ENCODE peak calls at places on chromosomes 13 and 19, in eight cellular contexts. One of them, this sample, is unnamed.
A peak's percentile ranks its signal among the peaks of the same experiment; 100 is the strongest.

GRCh38 chr13:98297043-98297442 is 120.0 kb upstream of the RNF113B start:
- DNase-seq in thoracic aorta: no peak
- DNase-seq in activated CD8-positive, alpha-beta T cell treated with anti-CD3 and anti-CD28 coated beads for 36 hours: no peak
- DNase-seq in stromal cell of bone marrow: no peak
- DNase-seq in NCI-H1105: peak; percentile 14
- DNase-seq in amygdala: no peak
- DNase-seq in activated T-cell treated with anti-CD3 and anti-CD28 coated beads, Interleukin-2, amount 50 U/mL, for 4 hours: no peak
- DNase-seq in astrocyte of the cerebellum: no peak
- DNase-seq in this sample: no peak

GRCh38 chr13:46124531-46124966 is 19.7 kb upstream of the CPB2 start:
- DNase-seq in NCI-H1105: no peak
- DNase-seq in astrocyte of the cerebellum: no peak
- DNase-seq in amygdala: no peak
- DNase-seq in activated CD8-positive, alpha-beta T cell treated with anti-CD3 and anti-CD28 coated beads for 36 hours: peak; percentile 41
- DNase-seq in stromal cell of bone marrow: no peak
- DNase-seq in thoracic aorta: no peak
- DNase-seq in activated T-cell treated with anti-CD3 and anti-CD28 coated beads, Interleukin-2, amount 50 U/mL, for 4 hours: no peak
- DNase-seq in this sample: no peak

GRCh38 chr13:110390572-110390971 is 83.5 kb downstream of the COL4A2 start:
- DNase-seq in NCI-H1105: no peak
- DNase-seq in amygdala: no peak
- DNase-seq in stromal cell of bone marrow: peak; percentile 57
- DNase-seq in thoracic aorta: no peak
- DNase-seq in activated T-cell treated with anti-CD3 and anti-CD28 coated beads, Interleukin-2, amount 50 U/mL, for 4 hours: no peak
- DNase-seq in activated CD8-positive, alpha-beta T cell treated with anti-CD3 and anti-CD28 coated beads for 36 hours: no peak
- DNase-seq in astrocyte of the cerebellum: no peak
- DNase-seq in this sample: no peak

GRCh38 chr13:110156186-110157065 is 150.5 kb downstream of the COL4A1 start:
- DNase-seq in activated CD8-positive, alpha-beta T cell treated with anti-CD3 and anti-CD28 coated beads for 36 hours: no peak
- DNase-seq in stromal cell of bone marrow: no peak
- DNase-seq in thoracic aorta: no peak
- DNase-seq in amygdala: no peak
- DNase-seq in activated T-cell treated with anti-CD3 and anti-CD28 coated beads, Interleukin-2, amount 50 U/mL, for 4 hours: no peak
- DNase-seq in astrocyte of the cerebellum: no peak
- DNase-seq in NCI-H1105: no peak
- DNase-seq in this sample: no peak

GRCh38 chr13:112668924-112669323 is 20.9 kb upstream of the ATP11A start:
- DNase-seq in astrocyte of the cerebellum: no peak
- DNase-seq in thoracic aorta: no peak
- DNase-seq in activated T-cell treated with anti-CD3 and anti-CD28 coated beads, Interleukin-2, amount 50 U/mL, for 4 hours: no peak
- DNase-seq in activated CD8-positive, alpha-beta T cell treated with anti-CD3 and anti-CD28 coated beads for 36 hours: no peak
- DNase-seq in amygdala: no peak
- DNase-seq in stromal cell of bone marrow: no peak
- DNase-seq in NCI-H1105: no peak
- DNase-seq in this sample: no peak

GRCh38 chr13:32048816-32049215 is 17.2 kb downstream of the FRY start:
- DNase-seq in astrocyte of the cerebellum: no peak
- DNase-seq in amygdala: no peak
- DNase-seq in stromal cell of bone marrow: no peak
- DNase-seq in NCI-H1105: no peak
- DNase-seq in activated T-cell treated with anti-CD3 and anti-CD28 coated beads, Interleukin-2, amount 50 U/mL, for 4 hours: no peak
- DNase-seq in thoracic aorta: no peak
- DNase-seq in activated CD8-positive, alpha-beta T cell treated with anti-CD3 and anti-CD28 coated beads for 36 hours: no peak
- DNase-seq in this sample: no peak

GRCh38 chr13:44927953-44928352 is 61.3 kb downstream of the NUFIP1 start:
- DNase-seq in astrocyte of the cerebellum: no peak
- DNase-seq in activated T-cell treated with anti-CD3 and anti-CD28 coated beads, Interleukin-2, amount 50 U/mL, for 4 hours: no peak
- DNase-seq in stromal cell of bone marrow: no peak
- DNase-seq in activated CD8-positive, alpha-beta T cell treated with anti-CD3 and anti-CD28 coated beads for 36 hours: no peak
- DNase-seq in amygdala: no peak
- DNase-seq in thoracic aorta: no peak
- DNase-seq in NCI-H1105: no peak
- DNase-seq in this sample: no peak

GRCh38 chr13:63843766-63844699 is 2428.4 kb upstream of the PCDH20 start:
- DNase-seq in activated T-cell treated with anti-CD3 and anti-CD28 coated beads, Interleukin-2, amount 50 U/mL, for 4 hours: no peak
- DNase-seq in amygdala: no peak
- DNase-seq in astrocyte of the cerebellum: no peak
- DNase-seq in activated CD8-positive, alpha-beta T cell treated with anti-CD3 and anti-CD28 coated beads for 36 hours: no peak
- DNase-seq in NCI-H1105: no peak
- DNase-seq in thoracic aorta: no peak
- DNase-seq in stromal cell of bone marrow: no peak
- DNase-seq in this sample: no peak

GRCh38 chr19:53576941-53577653 is 39.2 kb downstream of the ZNF331 start:
- DNase-seq in activated T-cell treated with anti-CD3 and anti-CD28 coated beads, Interleukin-2, amount 50 U/mL, for 4 hours: no peak
- DNase-seq in astrocyte of the cerebellum: no peak
- DNase-seq in activated CD8-positive, alpha-beta T cell treated with anti-CD3 and anti-CD28 coated beads for 36 hours: no peak
- DNase-seq in thoracic aorta: no peak
- DNase-seq in stromal cell of bone marrow: no peak
- DNase-seq in amygdala: no peak
- DNase-seq in NCI-H1105: no peak
- DNase-seq in this sample: no peak

GRCh38 chr19:27745978-27746542 is 1466.9 kb downstream of the UQCRFS1 start:
- DNase-seq in astrocyte of the cerebellum: no peak
- DNase-seq in amygdala: no peak
- DNase-seq in activated T-cell treated with anti-CD3 and anti-CD28 coated beads, Interleukin-2, amount 50 U/mL, for 4 hours: no peak
- DNase-seq in thoracic aorta: no peak
- DNase-seq in activated CD8-positive, alpha-beta T cell treated with anti-CD3 and anti-CD28 coated beads for 36 hours: no peak
- DNase-seq in stromal cell of bone marrow: no peak
- DNase-seq in NCI-H1105: no peak
- DNase-seq in this sample: no peak

GRCh38 chr19:43555185-43555770 is 20.0 kb downstream of the XRCC1 start:
- DNase-seq in NCI-H1105: peak; percentile 42
- DNase-seq in astrocyte of the cerebellum: peak; percentile 63
- DNase-seq in thoracic aorta: no peak
- DNase-seq in stromal cell of bone marrow: peak; percentile 50
- DNase-seq in activated CD8-positive, alpha-beta T cell treated with anti-CD3 and anti-CD28 coated beads for 36 hours: peak; percentile 91
- DNase-seq in amygdala: peak; percentile 70
- DNase-seq in activated T-cell treated with anti-CD3 and anti-CD28 coated beads, Interleukin-2, amount 50 U/mL, for 4 hours: peak; percentile 81
- DNase-seq in this sample: no peak

GRCh38 chr19:35921012-35921411 is 12.9 kb upstream of the TYROBP start:
- DNase-seq in activated CD8-positive, alpha-beta T cell treated with anti-CD3 and anti-CD28 coated beads for 36 hours: no peak
- DNase-seq in stromal cell of bone marrow: no peak
- DNase-seq in activated T-cell treated with anti-CD3 and anti-CD28 coated beads, Interleukin-2, amount 50 U/mL, for 4 hours: no peak
- DNase-seq in thoracic aorta: no peak
- DNase-seq in amygdala: no peak
- DNase-seq in NCI-H1105: no peak
- DNase-seq in astrocyte of the cerebellum: no peak
- DNase-seq in this sample: no peak

GRCh38 chr13:97978661-97979450 is 25.4 kb downstream of the IPO5 start:
- DNase-seq in NCI-H1105: no peak
- DNase-seq in activated T-cell treated with anti-CD3 and anti-CD28 coated beads, Interleukin-2, amount 50 U/mL, for 4 hours: no peak
- DNase-seq in thoracic aorta: no peak
- DNase-seq in amygdala: no peak
- DNase-seq in stromal cell of bone marrow: no peak
- DNase-seq in activated CD8-positive, alpha-beta T cell treated with anti-CD3 and anti-CD28 coated beads for 36 hours: no peak
- DNase-seq in astrocyte of the cerebellum: peak; percentile 36
- DNase-seq in this sample: no peak

GRCh38 chr19:29858000-29858596 is 46.3 kb downstream of the CCNE1 start:
- DNase-seq in activated T-cell treated with anti-CD3 and anti-CD28 coated beads, Interleukin-2, amount 50 U/mL, for 4 hours: peak; percentile 24
- DNase-seq in amygdala: no peak
- DNase-seq in NCI-H1105: peak; percentile 48
- DNase-seq in activated CD8-positive, alpha-beta T cell treated with anti-CD3 and anti-CD28 coated beads for 36 hours: peak; percentile 55
- DNase-seq in thoracic aorta: no peak
- DNase-seq in astrocyte of the cerebellum: no peak
- DNase-seq in stromal cell of bone marrow: no peak
- DNase-seq in this sample: no peak

GRCh38 chr13:36673838-36674326 is at the start of gene SERTM1:
- DNase-seq in stromal cell of bone marrow: no peak
- DNase-seq in activated T-cell treated with anti-CD3 and anti-CD28 coated beads, Interleukin-2, amount 50 U/mL, for 4 hours: no peak
- DNase-seq in thoracic aorta: no peak
- DNase-seq in activated CD8-positive, alpha-beta T cell treated with anti-CD3 and anti-CD28 coated beads for 36 hours: no peak
- DNase-seq in astrocyte of the cerebellum: no peak
- DNase-seq in NCI-H1105: peak; percentile 17
- DNase-seq in amygdala: peak; percentile 27
- DNase-seq in this sample: no peak

GRCh38 chr13:66567899-66568612 is 662.1 kb downstream of the PCDH9 start:
- DNase-seq in thoracic aorta: no peak
- DNase-seq in NCI-H1105: no peak
- DNase-seq in amygdala: no peak
- DNase-seq in astrocyte of the cerebellum: no peak
- DNase-seq in activated T-cell treated with anti-CD3 and anti-CD28 coated beads, Interleukin-2, amount 50 U/mL, for 4 hours: no peak
- DNase-seq in activated CD8-positive, alpha-beta T cell treated with anti-CD3 and anti-CD28 coated beads for 36 hours: no peak
- DNase-seq in stromal cell of bone marrow: no peak
- DNase-seq in this sample: no peak

GRCh38 chr19:37691881-37692504 is 27.6 kb downstream of the ZNF607 start:
- DNase-seq in amygdala: peak; percentile 88
- DNase-seq in thoracic aorta: peak; percentile 60
- DNase-seq in astrocyte of the cerebellum: peak; percentile 51
- DNase-seq in activated CD8-positive, alpha-beta T cell treated with anti-CD3 and anti-CD28 coated beads for 36 hours: peak; percentile 90
- DNase-seq in activated T-cell treated with anti-CD3 and anti-CD28 coated beads, Interleukin-2, amount 50 U/mL, for 4 hours: peak; percentile 75
- DNase-seq in NCI-H1105: no peak
- DNase-seq in stromal cell of bone marrow: peak; percentile 77
- DNase-seq in this sample: no peak

GRCh38 chr19:54952591-54953344 is 5.4 kb upstream of the NLRP7 start:
- DNase-seq in astrocyte of the cerebellum: peak; percentile 22
- DNase-seq in NCI-H1105: no peak
- DNase-seq in thoracic aorta: no peak
- DNase-seq in activated CD8-positive, alpha-beta T cell treated with anti-CD3 and anti-CD28 coated beads for 36 hours: no peak
- DNase-seq in stromal cell of bone marrow: peak; percentile 37
- DNase-seq in activated T-cell treated with anti-CD3 and anti-CD28 coated beads, Interleukin-2, amount 50 U/mL, for 4 hours: no peak
- DNase-seq in amygdala: peak; percentile 30
- DNase-seq in this sample: no peak

GRCh38 chr13:40665754-40666057 is 735 bp downstream of the FOXO1 start:
- DNase-seq in activated T-cell treated with anti-CD3 and anti-CD28 coated beads, Interleukin-2, amount 50 U/mL, for 4 hours: peak; percentile 44
- DNase-seq in NCI-H1105: peak; percentile 29
- DNase-seq in activated CD8-positive, alpha-beta T cell treated with anti-CD3 and anti-CD28 coated beads for 36 hours: peak; percentile 45
- DNase-seq in amygdala: no peak
- DNase-seq in astrocyte of the cerebellum: no peak
- DNase-seq in stromal cell of bone marrow: no peak
- DNase-seq in thoracic aorta: no peak
- DNase-seq in this sample: no peak

GRCh38 chr13:75876371-75877050 is 240.4 kb downstream of the LMO7 start:
- DNase-seq in thoracic aorta: no peak
- DNase-seq in activated CD8-positive, alpha-beta T cell treated with anti-CD3 and anti-CD28 coated beads for 36 hours: peak; percentile 73
- DNase-seq in activated T-cell treated with anti-CD3 and anti-CD28 coated beads, Interleukin-2, amount 50 U/mL, for 4 hours: peak; percentile 35
- DNase-seq in stromal cell of bone marrow: peak; percentile 45
- DNase-seq in astrocyte of the cerebellum: peak; percentile 43
- DNase-seq in amygdala: peak; percentile 28
- DNase-seq in NCI-H1105: peak; percentile 14
- DNase-seq in this sample: peak; percentile 5

GRCh38 chr19:18294467-18294864 is 13.0 kb upstream of the JUND start:
- DNase-seq in stromal cell of bone marrow: no peak
- DNase-seq in activated T-cell treated with anti-CD3 and anti-CD28 coated beads, Interleukin-2, amount 50 U/mL, for 4 hours: peak; percentile 94
- DNase-seq in astrocyte of the cerebellum: no peak
- DNase-seq in amygdala: peak; percentile 70
- DNase-seq in NCI-H1105: peak; percentile 14
- DNase-seq in thoracic aorta: no peak
- DNase-seq in activated CD8-positive, alpha-beta T cell treated with anti-CD3 and anti-CD28 coated beads for 36 hours: peak; percentile 99
- DNase-seq in this sample: no peak

GRCh38 chr19:7067716-7068115 is 1.8 kb upstream of the ZNF557 start:
- DNase-seq in NCI-H1105: no peak
- DNase-seq in stromal cell of bone marrow: no peak
- DNase-seq in thoracic aorta: no peak
- DNase-seq in amygdala: no peak
- DNase-seq in astrocyte of the cerebellum: no peak
- DNase-seq in activated CD8-positive, alpha-beta T cell treated with anti-CD3 and anti-CD28 coated beads for 36 hours: no peak
- DNase-seq in activated T-cell treated with anti-CD3 and anti-CD28 coated beads, Interleukin-2, amount 50 U/mL, for 4 hours: no peak
- DNase-seq in this sample: no peak

GRCh38 chr13:97491452-97491851 is 57.5 kb downstream of the RAP2A start:
- DNase-seq in activated T-cell treated with anti-CD3 and anti-CD28 coated beads, Interleukin-2, amount 50 U/mL, for 4 hours: no peak
- DNase-seq in stromal cell of bone marrow: no peak
- DNase-seq in amygdala: no peak
- DNase-seq in activated CD8-positive, alpha-beta T cell treated with anti-CD3 and anti-CD28 coated beads for 36 hours: no peak
- DNase-seq in NCI-H1105: no peak
- DNase-seq in thoracic aorta: no peak
- DNase-seq in astrocyte of the cerebellum: no peak
- DNase-seq in this sample: no peak

GRCh38 chr19:48498922-48499321 is 12.7 kb downstream of the LMTK3 start:
- DNase-seq in NCI-H1105: no peak
- DNase-seq in activated T-cell treated with anti-CD3 and anti-CD28 coated beads, Interleukin-2, amount 50 U/mL, for 4 hours: no peak
- DNase-seq in thoracic aorta: no peak
- DNase-seq in amygdala: no peak
- DNase-seq in astrocyte of the cerebellum: no peak
- DNase-seq in activated CD8-positive, alpha-beta T cell treated with anti-CD3 and anti-CD28 coated beads for 36 hours: no peak
- DNase-seq in stromal cell of bone marrow: no peak
- DNase-seq in this sample: no peak

GRCh38 chr13:40609972-40610726 is 56.3 kb downstream of the FOXO1 start:
- DNase-seq in thoracic aorta: no peak
- DNase-seq in amygdala: no peak
- DNase-seq in stromal cell of bone marrow: no peak
- DNase-seq in activated T-cell treated with anti-CD3 and anti-CD28 coated beads, Interleukin-2, amount 50 U/mL, for 4 hours: no peak
- DNase-seq in NCI-H1105: no peak
- DNase-seq in activated CD8-positive, alpha-beta T cell treated with anti-CD3 and anti-CD28 coated beads for 36 hours: no peak
- DNase-seq in astrocyte of the cerebellum: no peak
- DNase-seq in this sample: no peak

GRCh38 chr19:41876847-41877489 is at the start of gene CD79A:
- DNase-seq in activated T-cell treated with anti-CD3 and anti-CD28 coated beads, Interleukin-2, amount 50 U/mL, for 4 hours: no peak
- DNase-seq in stromal cell of bone marrow: no peak
- DNase-seq in NCI-H1105: no peak
- DNase-seq in amygdala: no peak
- DNase-seq in astrocyte of the cerebellum: no peak
- DNase-seq in activated CD8-positive, alpha-beta T cell treated with anti-CD3 and anti-CD28 coated beads for 36 hours: peak; percentile 65
- DNase-seq in thoracic aorta: no peak
- DNase-seq in this sample: peak; percentile 66

GRCh38 chr19:47274891-47275865 is 493 bp downstream of the INAFM1 start:
- DNase-seq in stromal cell of bone marrow: no peak
- DNase-seq in amygdala: no peak
- DNase-seq in NCI-H1105: peak; percentile 27
- DNase-seq in activated T-cell treated with anti-CD3 and anti-CD28 coated beads, Interleukin-2, amount 50 U/mL, for 4 hours: peak; percentile 27
- DNase-seq in thoracic aorta: no peak
- DNase-seq in activated CD8-positive, alpha-beta T cell treated with anti-CD3 and anti-CD28 coated beads for 36 hours: peak; percentile 26
- DNase-seq in astrocyte of the cerebellum: no peak
- DNase-seq in this sample: no peak

GRCh38 chr19:47848871-47849473 is 10.1 kb upstream of the TPRX2 start:
- DNase-seq in stromal cell of bone marrow: no peak
- DNase-seq in amygdala: no peak
- DNase-seq in activated CD8-positive, alpha-beta T cell treated with anti-CD3 and anti-CD28 coated beads for 36 hours: peak; percentile 74
- DNase-seq in NCI-H1105: no peak
- DNase-seq in activated T-cell treated with anti-CD3 and anti-CD28 coated beads, Interleukin-2, amount 50 U/mL, for 4 hours: peak; percentile 14
- DNase-seq in astrocyte of the cerebellum: no peak
- DNase-seq in thoracic aorta: no peak
- DNase-seq in this sample: no peak

GRCh38 chr19:38201731-38202130 is 22.3 kb downstream of the DPF1 start:
- DNase-seq in NCI-H1105: no peak
- DNase-seq in activated T-cell treated with anti-CD3 and anti-CD28 coated beads, Interleukin-2, amount 50 U/mL, for 4 hours: no peak
- DNase-seq in thoracic aorta: no peak
- DNase-seq in amygdala: no peak
- DNase-seq in activated CD8-positive, alpha-beta T cell treated with anti-CD3 and anti-CD28 coated beads for 36 hours: no peak
- DNase-seq in stromal cell of bone marrow: no peak
- DNase-seq in astrocyte of the cerebellum: no peak
- DNase-seq in this sample: no peak

GRCh38 chr19:4044927-4045557 is 21.7 kb downstream of the ZBTB7A start:
- DNase-seq in thoracic aorta: no peak
- DNase-seq in NCI-H1105: no peak
- DNase-seq in activated CD8-positive, alpha-beta T cell treated with anti-CD3 and anti-CD28 coated beads for 36 hours: no peak
- DNase-seq in stromal cell of bone marrow: no peak
- DNase-seq in astrocyte of the cerebellum: no peak
- DNase-seq in activated T-cell treated with anti-CD3 and anti-CD28 coated beads, Interleukin-2, amount 50 U/mL, for 4 hours: no peak
- DNase-seq in amygdala: no peak
- DNase-seq in this sample: no peak

GRCh38 chr19:11273288-11273687 is 11.0 kb upstream of the DOCK6 start:
- DNase-seq in amygdala: no peak
- DNase-seq in activated CD8-positive, alpha-beta T cell treated with anti-CD3 and anti-CD28 coated beads for 36 hours: no peak
- DNase-seq in activated T-cell treated with anti-CD3 and anti-CD28 coated beads, Interleukin-2, amount 50 U/mL, for 4 hours: no peak
- DNase-seq in thoracic aorta: no peak
- DNase-seq in stromal cell of bone marrow: no peak
- DNase-seq in astrocyte of the cerebellum: no peak
- DNase-seq in NCI-H1105: no peak
- DNase-seq in this sample: no peak

GRCh38 chr19:17406039-17406886 is 833 bp upstream of the BST2 start:
- DNase-seq in astrocyte of the cerebellum: peak; percentile 76
- DNase-seq in activated T-cell treated with anti-CD3 and anti-CD28 coated beads, Interleukin-2, amount 50 U/mL, for 4 hours: no peak
- DNase-seq in activated CD8-positive, alpha-beta T cell treated with anti-CD3 and anti-CD28 coated beads for 36 hours: peak; percentile 61
- DNase-seq in amygdala: no peak
- DNase-seq in stromal cell of bone marrow: peak; percentile 27
- DNase-seq in NCI-H1105: no peak
- DNase-seq in thoracic aorta: no peak
- DNase-seq in this sample: no peak

GRCh38 chr19:15702590-15702930 is 25.3 kb upstream of the OR10H2 start:
- DNase-seq in NCI-H1105: peak; percentile 52
- DNase-seq in activated CD8-positive, alpha-beta T cell treated with anti-CD3 and anti-CD28 coated beads for 36 hours: peak; percentile 57
- DNase-seq in stromal cell of bone marrow: no peak
- DNase-seq in thoracic aorta: no peak
- DNase-seq in amygdala: no peak
- DNase-seq in astrocyte of the cerebellum: no peak
- DNase-seq in activated T-cell treated with anti-CD3 and anti-CD28 coated beads, Interleukin-2, amount 50 U/mL, for 4 hours: no peak
- DNase-seq in this sample: peak; percentile 82